ENCODE peak calls at places on chromosomes 11 and 22, in six cellular contexts. A is IMR-90, S is mesenchymal stem cell, H is mesendoderm, Y is neuronal stem cell, N is H1. I is an unnamed sample.

GRCh38 chr11:65780770-65781151 is at the start of gene AP5B1:
- DNase-seq in S (peak; percentile 79), N (peak; percentile 65), Y (peak; percentile 57), A (peak; percentile 41), H (peak; percentile 44), I (peak; percentile 86)

GRCh38 chr11:73528420-73528819 is 69.5 kb downstream of the FAM168A start:
- DNase-seq in S (peak; percentile 52), A (no peak), N (no peak), H (no peak), Y (no peak), I (no peak)

GRCh38 chr11:1860108-1860507 is 7.2 kb downstream of the LSP1 start:
- DNase-seq in H (no peak), N (no peak), A (no peak), S (no peak), Y (no peak), I (no peak)

GRCh38 chr11:85316967-85317366 is 310.2 kb downstream of the DLG2 start:
- DNase-seq in Y (no peak), S (no peak), H (no peak), A (no peak), N (no peak), I (no peak)

GRCh38 chr22:30610299-30610698 is 3.3 kb downstream of the TCN2 start:
- DNase-seq in Y (no peak), H (no peak), A (no peak), S (no peak), N (no peak), I (peak; percentile 28)

GRCh38 chr11:48109046-48109666 is 107.5 kb upstream of the OR4B1 start:
- DNase-seq in N (peak; percentile 13), A (peak; percentile 63), Y (no peak), S (peak; percentile 63), H (peak; percentile 51), I (peak; percentile 66)

GRCh38 chr11:94315664-94316063 is 11.3 kb downstream of the IZUMO1R start:
- DNase-seq in A (peak; percentile 36), Y (no peak), H (no peak), N (no peak), S (no peak), I (peak; percentile 21)

GRCh38 chr22:28658448-28658847 is 21.2 kb downstream of the TTC28 start:
- DNase-seq in N (no peak), H (no peak), A (no peak), Y (no peak), S (no peak), I (no peak)

GRCh38 chr22:29840498-29840897 is 2.4 kb upstream of the ASCC2 start:
- DNase-seq in A (no peak), S (peak; percentile 62), N (no peak), Y (no peak), H (peak; percentile 37), I (peak; percentile 92)

GRCh38 chr11:73565804-73566203 is 32.1 kb downstream of the FAM168A start:
- DNase-seq in A (no peak), N (no peak), H (no peak), S (no peak), Y (no peak), I (no peak)

GRCh38 chr11:64649304-64649703 is 58.3 kb downstream of the SLC22A12 start:
- DNase-seq in A (no peak), Y (no peak), H (peak; percentile 69), S (no peak), N (peak; percentile 78), I (no peak)

GRCh38 chr11:78860720-78861422 is 286.2 kb upstream of the NARS2 start:
- DNase-seq in A (peak; percentile 35), S (peak; percentile 44), N (peak; percentile 68), Y (peak; percentile 27), H (peak; percentile 56), I (no peak)

GRCh38 chr11:72831521-72832300 is 17.5 kb downstream of the ATG16L2 start:
- DNase-seq in N (peak; percentile 90), S (peak; percentile 82), H (peak; percentile 87), Y (peak; percentile 73), A (peak; percentile 71), I (peak; percentile 88)

GRCh38 chr11:5691963-5692358 is 2.4 kb downstream of the TRIM22 start:
- DNase-seq in Y (no peak), N (no peak), S (no peak), A (no peak), H (no peak), I (no peak)

GRCh38 chr11:10807629-10808552 is 835 bp downstream of the EIF4G2 start:
- DNase-seq in A (peak; percentile 37), H (peak; percentile 58), Y (peak; percentile 35), S (peak; percentile 52), N (peak; percentile 56), I (no peak)

GRCh38 chr22:46136539-46137217 is 13.6 kb upstream of the PPARA start:
- DNase-seq in N (no peak), S (no peak), Y (no peak), A (no peak), H (no peak), I (no peak)

GRCh38 chr22:45478108-45478771 is 24.4 kb upstream of the FBLN1 start:
- DNase-seq in Y (no peak), S (peak; percentile 84), H (no peak), N (no peak), A (peak; percentile 96), I (peak; percentile 67)

GRCh38 chr11:35590412-35590811 is 27.8 kb upstream of the FJX1 start:
- DNase-seq in H (no peak), Y (no peak), S (no peak), A (peak; percentile 49), N (no peak), I (no peak)

GRCh38 chr22:20212754-20213699 is 55.1 kb downstream of the RTN4R start:
- DNase-seq in N (no peak), A (no peak), S (no peak), H (no peak), Y (no peak), I (no peak)

GRCh38 chr22:46421272-46421671 is 85.8 kb downstream of the TRMU start:
- DNase-seq in Y (no peak), N (no peak), H (no peak), A (no peak), S (no peak), I (no peak)

GRCh38 chr11:44264126-44264749 is 45.7 kb downstream of the ALX4 start:
- DNase-seq in H (no peak), Y (no peak), N (no peak), S (no peak), A (no peak), I (no peak)

GRCh38 chr22:39960791-39961746 is 872 bp downstream of the TMA7B start:
- DNase-seq in H (no peak), A (peak; percentile 98), Y (no peak), N (no peak), S (peak; percentile 98), I (peak; percentile 13)

GRCh38 chr11:30914143-30914762 is 328.1 kb upstream of the MPPED2 start:
- DNase-seq in N (peak; percentile 69), A (peak; percentile 48), Y (peak; percentile 56), S (peak; percentile 38), H (peak; percentile 83), I (peak; percentile 61)

GRCh38 chr11:30916764-30917163 is 330.6 kb upstream of the MPPED2 start:
- DNase-seq in Y (no peak), S (no peak), N (no peak), A (no peak), H (no peak), I (no peak)

GRCh38 chr11:30917859-30918478 is 331.8 kb upstream of the MPPED2 start:
- DNase-seq in N (no peak), H (peak; percentile 63), S (peak; percentile 56), Y (peak; percentile 72), A (peak; percentile 42), I (no peak)

GRCh38 chr11:30919389-30920172 is 333.4 kb upstream of the MPPED2 start:
- DNase-seq in A (peak; percentile 39), S (peak; percentile 9), H (no peak), N (no peak), Y (no peak), I (peak; percentile 39)
- H3K9ac ChIP-seq in A (no peak overlapping the region), S (peak overlapping the region; percentile 33), H (no peak overlapping the region), N (no peak overlapping the region), Y (no peak overlapping the region), I (no peak overlapping the region)

GRCh38 chr11:113876798-113877672 is 1.7 kb upstream of the USP28 start:
- DNase-seq in Y (no peak), N (no peak), S (no peak), H (no peak), A (no peak), I (no peak)

GRCh38 chr11:113875414-113876073 is at the start of gene USP28:
- DNase-seq in S (peak; percentile 94), A (peak; percentile 95), N (peak; percentile 96), H (peak; percentile 97), Y (peak; percentile 95), I (peak; percentile 99)

GRCh38 chr11:113877673-113878060 is 2.3 kb upstream of the USP28 start:
- DNase-seq in S (no peak), Y (no peak), A (no peak), N (no peak), H (no peak), I (no peak)

GRCh38 chr11:113874920-113875413 is 405 bp downstream of the USP28 start:
- DNase-seq in Y (no peak), N (no peak), H (peak; percentile 43), S (peak; percentile 62), A (peak; percentile 35), I (no peak)

GRCh38 chr11:113876074-113876797 is 864 bp upstream of the USP28 start:
- DNase-seq in Y (no peak), S (no peak), A (no peak), H (no peak), N (no peak), I (no peak)
- H2BK5ac ChIP-seq in Y (no peak overlapping the region), S (no peak overlapping the region), A (peak overlapping the region; percentile 94), H (peak overlapping the region; percentile 87), N (peak overlapping the region; percentile 84), I (peak overlapping the region; percentile 83)

DNA sequence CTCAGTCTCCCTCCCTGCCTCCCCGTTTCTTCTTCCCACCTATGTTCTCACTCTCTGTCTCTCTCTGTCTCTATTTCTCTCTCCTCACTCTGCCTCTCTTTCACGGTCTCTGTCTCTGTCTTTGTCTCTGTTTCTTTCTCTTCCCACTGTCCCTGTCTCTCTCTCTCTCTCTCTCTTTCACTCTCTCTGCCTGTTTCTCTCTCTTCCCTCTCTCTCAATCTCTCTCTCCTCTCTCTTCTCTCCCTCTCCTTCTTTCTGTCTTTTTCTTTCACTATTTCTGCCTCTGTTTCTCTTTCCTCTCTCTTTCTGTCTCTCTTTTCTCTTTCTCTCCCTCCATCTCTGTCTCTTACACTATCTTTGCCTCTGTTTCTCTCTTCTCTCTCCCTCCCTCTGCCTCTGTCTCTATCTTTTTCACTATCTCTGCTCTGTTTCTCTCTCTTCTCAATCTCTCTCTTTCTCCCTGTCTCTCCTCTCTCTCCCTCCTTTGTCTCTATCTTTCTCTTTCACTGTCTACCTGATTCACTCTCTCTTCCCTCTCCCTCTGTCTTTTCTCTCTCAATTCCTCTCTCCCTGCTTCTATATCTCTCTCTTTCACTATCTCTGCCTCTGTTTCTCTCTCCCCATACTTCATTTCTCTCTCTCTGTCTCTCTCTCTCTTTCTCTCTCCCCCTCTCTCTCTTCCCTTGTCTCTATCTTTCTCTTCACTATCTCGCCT is 5.4 kb downstream of the APLNR start:
- DNase-seq in S (no peak), Y (no peak), N (no peak), A (no peak), H (no peak), I (no peak)
- H3K4me3 ChIP-seq in S (peak overlapping the region; percentile 51), Y (no peak overlapping the region), N (no peak overlapping the region), A (no peak overlapping the region), H (no peak overlapping the region), I (no peak overlapping the region)

DNA sequence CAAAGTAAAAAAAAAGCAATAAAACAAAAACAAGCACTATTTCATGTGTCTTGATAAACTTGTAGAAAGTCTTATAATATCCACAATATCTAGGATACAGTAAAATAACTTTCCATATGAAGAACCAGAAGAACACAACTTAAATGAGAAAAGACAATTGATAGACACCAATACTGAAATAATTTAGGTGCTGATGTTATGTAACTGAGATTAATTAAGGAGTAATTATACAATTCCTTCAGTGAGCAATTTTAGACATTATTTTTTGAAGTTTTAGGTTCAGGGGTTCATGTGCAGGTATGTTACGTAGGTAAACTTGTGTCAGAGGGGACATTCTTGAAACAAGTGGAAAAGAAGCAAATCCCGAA is 88.3 kb upstream of the VPREB1 start:
- DNase-seq in S (no peak), Y (no peak), N (no peak), A (no peak), H (no peak), I (no peak)
- H3K9ac ChIP-seq in S (no peak overlapping the region), Y (no peak overlapping the region), N (no peak overlapping the region), A (no peak overlapping the region), H (no peak overlapping the region), I (no peak overlapping the region)